ENCODE peak calls at places on chromosomes 3 and 15, in eight cellular contexts. One of them, this sample, is unnamed.

GRCh38 chr3:14948609-14949038 is 1.2 kb downstream of the NR2C2 start:
- DNase-seq in tibial artery: no peak
- DNase-seq in uterus: no peak
- DNase-seq in naive thymus-derived CD4-positive, alpha-beta T cell: no peak
- DNase-seq in neuronal stem cell: no peak
- DNase-seq in suprapubic skin: no peak
- DNase-seq in fibroblast of lung: no peak
- DNase-seq in heart right ventricle: no peak
- DNase-seq in this sample: no peak

GRCh38 chr3:26631385-26631738 is 8.8 kb downstream of the LRRC3B start:
- DNase-seq in tibial artery: no peak
- DNase-seq in uterus: no peak
- DNase-seq in naive thymus-derived CD4-positive, alpha-beta T cell: no peak
- DNase-seq in neuronal stem cell: no peak
- DNase-seq in suprapubic skin: no peak
- DNase-seq in fibroblast of lung: no peak
- DNase-seq in heart right ventricle: no peak
- DNase-seq in this sample: no peak

GRCh38 chr15:29337156-29337959 is 67.7 kb upstream of the NSMCE3 start:
- DNase-seq in tibial artery: no peak
- DNase-seq in uterus: no peak
- DNase-seq in naive thymus-derived CD4-positive, alpha-beta T cell: no peak
- DNase-seq in neuronal stem cell: no peak
- DNase-seq in suprapubic skin: no peak
- DNase-seq in fibroblast of lung: peak; percentile 49
- DNase-seq in heart right ventricle: no peak
- DNase-seq in this sample: no peak

GRCh38 chr3:176978441-176978840 is 218.8 kb downstream of the TBL1XR1 start:
- DNase-seq in tibial artery: no peak
- DNase-seq in uterus: no peak
- DNase-seq in naive thymus-derived CD4-positive, alpha-beta T cell: no peak
- DNase-seq in neuronal stem cell: no peak
- DNase-seq in suprapubic skin: no peak
- DNase-seq in fibroblast of lung: no peak
- DNase-seq in heart right ventricle: no peak
- DNase-seq in this sample: no peak

GRCh38 chr3:16243706-16244490 is 20.8 kb downstream of the DPH3 start:
- DNase-seq in tibial artery: no peak
- DNase-seq in uterus: no peak
- DNase-seq in naive thymus-derived CD4-positive, alpha-beta T cell: no peak
- DNase-seq in neuronal stem cell: no peak
- DNase-seq in suprapubic skin: no peak
- DNase-seq in fibroblast of lung: peak; percentile 24
- DNase-seq in heart right ventricle: peak; percentile 50
- DNase-seq in this sample: no peak

GRCh38 chr3:184058029-184058428 is 5.2 kb downstream of the HTR3C start:
- DNase-seq in tibial artery: no peak
- DNase-seq in uterus: no peak
- DNase-seq in naive thymus-derived CD4-positive, alpha-beta T cell: no peak
- DNase-seq in neuronal stem cell: no peak
- DNase-seq in suprapubic skin: no peak
- DNase-seq in fibroblast of lung: peak; percentile 27
- DNase-seq in heart right ventricle: no peak
- DNase-seq in this sample: no peak

GRCh38 chr3:30555968-30556367 is 50.4 kb upstream of the TGFBR2 start:
- DNase-seq in tibial artery: no peak
- DNase-seq in uterus: no peak
- DNase-seq in naive thymus-derived CD4-positive, alpha-beta T cell: no peak
- DNase-seq in neuronal stem cell: no peak
- DNase-seq in suprapubic skin: no peak
- DNase-seq in fibroblast of lung: no peak
- DNase-seq in heart right ventricle: no peak
- DNase-seq in this sample: no peak

GRCh38 chr3:171115667-171116066 is 89.1 kb upstream of the SLC2A2 start:
- DNase-seq in tibial artery: no peak
- DNase-seq in uterus: no peak
- DNase-seq in naive thymus-derived CD4-positive, alpha-beta T cell: no peak
- DNase-seq in neuronal stem cell: no peak
- DNase-seq in suprapubic skin: no peak
- DNase-seq in fibroblast of lung: no peak
- DNase-seq in heart right ventricle: peak; percentile 15
- DNase-seq in this sample: no peak

GRCh38 chr15:70474367-70474681 is 289.0 kb downstream of the UACA start:
- DNase-seq in tibial artery: no peak
- DNase-seq in uterus: peak; percentile 34
- DNase-seq in naive thymus-derived CD4-positive, alpha-beta T cell: no peak
- DNase-seq in neuronal stem cell: no peak
- DNase-seq in suprapubic skin: no peak
- DNase-seq in fibroblast of lung: no peak
- DNase-seq in heart right ventricle: peak; percentile 32
- DNase-seq in this sample: no peak

GRCh38 chr15:55587321-55588069 is 650 bp downstream of the PYGO1 start:
- DNase-seq in tibial artery: no peak
- DNase-seq in uterus: peak; percentile 27
- DNase-seq in naive thymus-derived CD4-positive, alpha-beta T cell: no peak
- DNase-seq in neuronal stem cell: peak; percentile 59
- DNase-seq in suprapubic skin: peak; percentile 64
- DNase-seq in fibroblast of lung: peak; percentile 53
- DNase-seq in heart right ventricle: peak; percentile 5
- DNase-seq in this sample: peak; percentile 41

GRCh38 chr15:77023576-77024272 is 28.8 kb downstream of the PSTPIP1 start:
- DNase-seq in tibial artery: peak; percentile 48
- DNase-seq in uterus: no peak
- DNase-seq in naive thymus-derived CD4-positive, alpha-beta T cell: no peak
- DNase-seq in neuronal stem cell: no peak
- DNase-seq in suprapubic skin: peak; percentile 60
- DNase-seq in fibroblast of lung: no peak
- DNase-seq in heart right ventricle: no peak
- DNase-seq in this sample: no peak

GRCh38 chr15:87973456-87974215 is 282.9 kb downstream of the NTRK3 start:
- DNase-seq in tibial artery: no peak
- DNase-seq in uterus: no peak
- DNase-seq in naive thymus-derived CD4-positive, alpha-beta T cell: no peak
- DNase-seq in neuronal stem cell: peak; percentile 29
- DNase-seq in suprapubic skin: no peak
- DNase-seq in fibroblast of lung: no peak
- DNase-seq in heart right ventricle: no peak
- DNase-seq in this sample: no peak

GRCh38 chr3:53513556-53514190 is 19.3 kb downstream of the CACNA1D start:
- DNase-seq in tibial artery: no peak
- DNase-seq in uterus: no peak
- DNase-seq in naive thymus-derived CD4-positive, alpha-beta T cell: no peak
- DNase-seq in neuronal stem cell: no peak
- DNase-seq in suprapubic skin: no peak
- DNase-seq in fibroblast of lung: no peak
- DNase-seq in heart right ventricle: no peak
- DNase-seq in this sample: no peak

GRCh38 chr15:77664428-77664827 is 31.7 kb upstream of the LINGO1 start:
- DNase-seq in tibial artery: no peak
- DNase-seq in uterus: no peak
- DNase-seq in naive thymus-derived CD4-positive, alpha-beta T cell: no peak
- DNase-seq in neuronal stem cell: no peak
- DNase-seq in suprapubic skin: no peak
- DNase-seq in fibroblast of lung: no peak
- DNase-seq in heart right ventricle: no peak
- DNase-seq in this sample: no peak

GRCh38 chr3:124768812-124769211 is 38.6 kb downstream of the UMPS start:
- DNase-seq in tibial artery: no peak
- DNase-seq in uterus: no peak
- DNase-seq in naive thymus-derived CD4-positive, alpha-beta T cell: no peak
- DNase-seq in neuronal stem cell: no peak
- DNase-seq in suprapubic skin: no peak
- DNase-seq in fibroblast of lung: no peak
- DNase-seq in heart right ventricle: no peak
- DNase-seq in this sample: no peak

GRCh38 chr15:97881568-97881967 is 78.9 kb upstream of the ARRDC4 start:
- DNase-seq in tibial artery: no peak
- DNase-seq in uterus: no peak
- DNase-seq in naive thymus-derived CD4-positive, alpha-beta T cell: no peak
- DNase-seq in neuronal stem cell: no peak
- DNase-seq in suprapubic skin: no peak
- DNase-seq in fibroblast of lung: no peak
- DNase-seq in heart right ventricle: no peak
- DNase-seq in this sample: no peak

GRCh38 chr3:99472385-99472784 is 166.0 kb upstream of the COL8A1 start:
- DNase-seq in tibial artery: peak; percentile 84
- DNase-seq in uterus: no peak
- DNase-seq in naive thymus-derived CD4-positive, alpha-beta T cell: no peak
- DNase-seq in neuronal stem cell: no peak
- DNase-seq in suprapubic skin: no peak
- DNase-seq in fibroblast of lung: no peak
- DNase-seq in heart right ventricle: no peak
- DNase-seq in this sample: no peak

GRCh38 chr15:92079047-92079446 is 225.5 kb downstream of the SLCO3A1 start:
- DNase-seq in tibial artery: no peak
- DNase-seq in uterus: no peak
- DNase-seq in naive thymus-derived CD4-positive, alpha-beta T cell: no peak
- DNase-seq in neuronal stem cell: no peak
- DNase-seq in suprapubic skin: no peak
- DNase-seq in fibroblast of lung: peak; percentile 6
- DNase-seq in heart right ventricle: no peak
- DNase-seq in this sample: peak; percentile 24

GRCh38 chr15:44028349-44028748 is 166.7 kb downstream of the FRMD5 start:
- DNase-seq in tibial artery: no peak
- DNase-seq in uterus: no peak
- DNase-seq in naive thymus-derived CD4-positive, alpha-beta T cell: no peak
- DNase-seq in neuronal stem cell: no peak
- DNase-seq in suprapubic skin: no peak
- DNase-seq in fibroblast of lung: no peak
- DNase-seq in heart right ventricle: no peak
- DNase-seq in this sample: no peak

GRCh38 chr3:139261754-139262632 is 81.8 kb upstream of the MRPS22 start:
- DNase-seq in tibial artery: no peak
- DNase-seq in uterus: no peak
- DNase-seq in naive thymus-derived CD4-positive, alpha-beta T cell: no peak
- DNase-seq in neuronal stem cell: no peak
- DNase-seq in suprapubic skin: no peak
- DNase-seq in fibroblast of lung: no peak
- DNase-seq in heart right ventricle: no peak
- DNase-seq in this sample: no peak

GRCh38 chr3:174955513-174956001 is 96.4 kb downstream of the NAALADL2 start:
- DNase-seq in tibial artery: no peak
- DNase-seq in uterus: no peak
- DNase-seq in naive thymus-derived CD4-positive, alpha-beta T cell: no peak
- DNase-seq in neuronal stem cell: no peak
- DNase-seq in suprapubic skin: peak; percentile 57
- DNase-seq in fibroblast of lung: no peak
- DNase-seq in heart right ventricle: no peak
- DNase-seq in this sample: no peak

GRCh38 chr15:93088981-93089854 is at the start of gene RGMA:
- DNase-seq in tibial artery: no peak
- DNase-seq in uterus: peak; percentile 38
- DNase-seq in naive thymus-derived CD4-positive, alpha-beta T cell: no peak
- DNase-seq in neuronal stem cell: peak; percentile 63
- DNase-seq in suprapubic skin: no peak
- DNase-seq in fibroblast of lung: no peak
- DNase-seq in heart right ventricle: peak; percentile 44
- DNase-seq in this sample: peak; percentile 40
- H3K4me3 ChIP-seq in tibial artery: peak within 1 kb of the TSS; percentile 49
- H3K4me3 ChIP-seq in uterus: peak within 1 kb of the TSS; percentile 50
- H3K4me3 ChIP-seq in naive thymus-derived CD4-positive, alpha-beta T cell: peak within 1 kb of the TSS; percentile 33
- H3K4me3 ChIP-seq in neuronal stem cell: peak within 1 kb of the TSS; percentile 56
- H3K4me3 ChIP-seq in suprapubic skin: peak within 1 kb of the TSS; percentile 72
- H3K4me3 ChIP-seq in fibroblast of lung: peak within 1 kb of the TSS; percentile 42
- H3K4me3 ChIP-seq in heart right ventricle: peak within 1 kb of the TSS; percentile 73
- H3K4me3 ChIP-seq in this sample: peak within 1 kb of the TSS; percentile 59

DNA sequence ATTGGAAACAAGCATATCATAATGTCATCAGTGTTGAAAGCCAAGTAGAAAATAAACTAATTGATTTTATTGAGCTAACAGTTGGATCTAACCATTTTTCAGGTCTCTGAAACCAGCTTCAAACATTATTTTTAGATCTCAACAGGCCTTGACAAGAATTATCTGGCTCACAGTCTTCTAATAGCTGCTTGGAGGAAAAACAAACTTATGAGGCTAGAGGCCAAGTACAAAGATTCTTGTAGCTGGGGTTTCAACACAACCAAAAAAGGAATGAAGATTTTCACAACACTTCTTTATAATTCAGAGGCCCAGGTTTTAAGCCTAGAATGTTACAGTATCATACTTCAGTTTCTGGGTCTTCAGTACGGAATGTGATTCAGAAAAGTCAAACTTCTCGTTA is 3.7 kb downstream of the SETMAR start:
- DNase-seq in tibial artery: no peak
- DNase-seq in uterus: no peak
- DNase-seq in naive thymus-derived CD4-positive, alpha-beta T cell: no peak
- DNase-seq in neuronal stem cell: no peak
- DNase-seq in suprapubic skin: no peak
- DNase-seq in fibroblast of lung: peak; percentile 53
- DNase-seq in heart right ventricle: no peak
- DNase-seq in this sample: no peak
- H3K27ac ChIP-seq in tibial artery: peak overlapping the region; percentile 92
- H3K27ac ChIP-seq in uterus: peak overlapping the region; percentile 98
- H3K27ac ChIP-seq in naive thymus-derived CD4-positive, alpha-beta T cell: no peak overlapping the region
- H3K27ac ChIP-seq in neuronal stem cell: no peak overlapping the region
- H3K27ac ChIP-seq in suprapubic skin: peak overlapping the region; percentile 96
- H3K27ac ChIP-seq in fibroblast of lung: no peak overlapping the region
- H3K27ac ChIP-seq in heart right ventricle: peak overlapping the region; percentile 79
- H3K27ac ChIP-seq in this sample: no peak overlapping the region

DNA sequence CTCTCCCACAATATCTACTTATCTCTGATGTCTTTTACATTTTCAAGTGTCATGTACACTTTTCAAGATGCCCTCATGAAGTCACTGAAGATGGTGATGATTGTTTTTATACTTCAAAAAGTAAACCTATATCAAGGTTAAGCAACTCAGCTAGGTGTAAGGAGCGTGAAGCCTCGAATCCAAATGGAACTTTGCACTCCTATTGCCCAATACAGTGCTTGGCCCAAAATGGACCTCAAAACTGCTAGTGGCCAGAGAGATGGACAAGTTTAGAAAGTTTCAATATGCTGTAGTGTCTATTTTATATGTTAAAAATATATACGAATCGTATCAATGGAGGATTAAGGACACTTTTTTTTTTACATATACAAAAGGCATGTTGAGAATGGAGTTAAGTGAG is 167.7 kb downstream of the CHL1 start:
- DNase-seq in tibial artery: no peak
- DNase-seq in uterus: no peak
- DNase-seq in naive thymus-derived CD4-positive, alpha-beta T cell: no peak
- DNase-seq in neuronal stem cell: no peak
- DNase-seq in suprapubic skin: no peak
- DNase-seq in fibroblast of lung: no peak
- DNase-seq in heart right ventricle: no peak
- DNase-seq in this sample: no peak
- H3K9me3 ChIP-seq in tibial artery: no peaks in the 10 kb centered on the region
- H3K9me3 ChIP-seq in uterus: no peaks in the 10 kb centered on the region
- H3K9me3 ChIP-seq in naive thymus-derived CD4-positive, alpha-beta T cell: no peaks in the 10 kb centered on the region
- H3K9me3 ChIP-seq in neuronal stem cell: no peaks in the 10 kb centered on the region
- H3K9me3 ChIP-seq in suprapubic skin: no peaks in the 10 kb centered on the region
- H3K9me3 ChIP-seq in fibroblast of lung: no peaks in the 10 kb centered on the region
- H3K9me3 ChIP-seq in heart right ventricle: no peaks in the 10 kb centered on the region
- H3K9me3 ChIP-seq in this sample: no peaks in the 10 kb centered on the region

GRCh38 chr15:84955089-84955848 is 26.4 kb upstream of the PDE8A start:
- DNase-seq in tibial artery: peak; percentile 87
- DNase-seq in uterus: peak; percentile 70
- DNase-seq in naive thymus-derived CD4-positive, alpha-beta T cell: peak; percentile 38
- DNase-seq in neuronal stem cell: peak; percentile 15
- DNase-seq in suprapubic skin: peak; percentile 75
- DNase-seq in fibroblast of lung: peak; percentile 81
- DNase-seq in heart right ventricle: peak; percentile 81
- DNase-seq in this sample: no peak
- H3K4me3 ChIP-seq in tibial artery: peak overlapping the region; percentile 26
- H3K4me3 ChIP-seq in uterus: no peak overlapping the region
- H3K4me3 ChIP-seq in naive thymus-derived CD4-positive, alpha-beta T cell: no peak overlapping the region
- H3K4me3 ChIP-seq in neuronal stem cell: no peak overlapping the region
- H3K4me3 ChIP-seq in suprapubic skin: peak overlapping the region; percentile 29
- H3K4me3 ChIP-seq in fibroblast of lung: peak overlapping the region; percentile 14
- H3K4me3 ChIP-seq in heart right ventricle: peak overlapping the region; percentile 32
- H3K4me3 ChIP-seq in this sample: no peak overlapping the region

GRCh38 chr3:194061421-194062029 is 74.4 kb upstream of the HES1 start:
- DNase-seq in tibial artery: no peak
- DNase-seq in uterus: no peak
- DNase-seq in naive thymus-derived CD4-positive, alpha-beta T cell: no peak
- DNase-seq in neuronal stem cell: no peak
- DNase-seq in suprapubic skin: no peak
- DNase-seq in fibroblast of lung: no peak
- DNase-seq in heart right ventricle: no peak
- DNase-seq in this sample: no peak
- H3K27ac ChIP-seq in tibial artery: no peak overlapping the region
- H3K27ac ChIP-seq in uterus: no peak overlapping the region
- H3K27ac ChIP-seq in naive thymus-derived CD4-positive, alpha-beta T cell: no peak overlapping the region
- H3K27ac ChIP-seq in neuronal stem cell: no peak overlapping the region
- H3K27ac ChIP-seq in suprapubic skin: no peak overlapping the region
- H3K27ac ChIP-seq in fibroblast of lung: no peak overlapping the region
- H3K27ac ChIP-seq in heart right ventricle: no peak overlapping the region
- H3K27ac ChIP-seq in this sample: no peak overlapping the region